ENCODE peak calls at places on chromosomes 7 and 10, in five cellular contexts. W, U, H, Y and L are unnamed samples.
A peak's percentile ranks its signal among the peaks of the same experiment; 100 is the strongest.

GRCh38 chr7:74405191-74405898 is 48.4 kb upstream of the GTF2IRD1 start:
- DNase-seq in U (no peak), Y (no peak), H (no peak), W (no peak), L (no peak)

GRCh38 chr10:98246911-98247820 is 20.8 kb downstream of the LOXL4 start:
- DNase-seq in H (peak; percentile 56), W (no peak), Y (no peak), U (no peak), L (no peak)

GRCh38 chr10:102420443-102420809 is 210 bp upstream of the FBXL15 start:
- DNase-seq in H (no peak), Y (peak; percentile 9), W (no peak), U (peak; percentile 94), L (peak; percentile 95)

GRCh38 chr7:141575164-141575563 is 24.0 kb downstream of the AGK start:
- DNase-seq in W (no peak), U (no peak), Y (no peak), H (peak; percentile 26), L (no peak)

GRCh38 chr7:133003052-133003910 is 78.6 kb downstream of the CHCHD3 start:
- DNase-seq in Y (no peak), W (no peak), U (no peak), H (peak; percentile 12), L (no peak)

GRCh38 chr7:117582219-117582704 is 102.4 kb downstream of the CFTR start:
- DNase-seq in Y (no peak), W (peak; percentile 74), H (peak; percentile 99), U (peak; percentile 56), L (peak; percentile 18)

GRCh38 chr7:34165466-34165865 is 260.1 kb downstream of the BMPER start:
- DNase-seq in H (no peak), W (no peak), Y (no peak), U (no peak), L (no peak)

GRCh38 chr7:100887186-100887954 is 2.1 kb downstream of the UFSP1 start:
- DNase-seq in W (no peak), Y (no peak), H (no peak), U (no peak), L (no peak)

GRCh38 chr7:40836218-40836617 is 701.4 kb downstream of the SUGCT start:
- DNase-seq in H (no peak), U (no peak), W (no peak), Y (no peak), L (no peak)

GRCh38 chr10:78688221-78688944 is 380.4 kb upstream of the ZMIZ1 start:
- DNase-seq in U (no peak), Y (no peak), W (no peak), H (no peak), L (no peak)

GRCh38 chr7:4013793-4014192 is 668.3 kb upstream of the FOXK1 start:
- DNase-seq in H (no peak), U (no peak), Y (no peak), W (no peak), L (no peak)

GRCh38 chr7:152894295-152895170 is 135.0 kb downstream of the ACTR3B start:
- DNase-seq in W (no peak), H (no peak), Y (no peak), U (peak; percentile 72), L (no peak)

GRCh38 chr10:83373659-83374058 is 765.6 kb upstream of the GHITM start:
- DNase-seq in W (no peak), U (peak; percentile 26), Y (no peak), H (no peak), L (peak; percentile 56)

GRCh38 chr10:109956454-109957091 is 33.3 kb upstream of the XPNPEP1 start:
- DNase-seq in H (peak; percentile 63), W (no peak), Y (no peak), U (peak; percentile 39), L (peak; percentile 29)

GRCh38 chr10:19119191-19119590 is 70.6 kb downstream of the MALRD1 start:
- DNase-seq in Y (no peak), U (no peak), W (no peak), H (no peak), L (no peak)

GRCh38 chr7:34313289-34313688 is 344.7 kb upstream of the NPSR1 start:
- DNase-seq in W (no peak), H (no peak), U (no peak), Y (no peak), L (no peak)

GRCh38 chr10:132462463-132463332 is 65.7 kb downstream of the PWWP2B start:
- DNase-seq in U (no peak), W (peak; percentile 12), Y (no peak), H (no peak), L (no peak)
- H3K4me1 ChIP-seq in U (peaks cover 30% of the 10 kb centered on the region), W (peaks cover 79% of the 10 kb centered on the region), Y (peaks cover 25% of the 10 kb centered on the region), H (peaks cover 2% of the 10 kb centered on the region), L (peaks cover 65% of the 10 kb centered on the region)

GRCh38 chr10:54010337-54010736 is 790.7 kb downstream of the PCDH15 start:
- DNase-seq in Y (no peak), U (no peak), H (no peak), W (no peak), L (no peak)
- H3K4me1 ChIP-seq in Y (no peaks in the 10 kb centered on the region), U (no peaks in the 10 kb centered on the region), H (no peaks in the 10 kb centered on the region), W (no peaks in the 10 kb centered on the region), L (no peaks in the 10 kb centered on the region)

GRCh38 chr10:80466724-80467326 is 12.7 kb downstream of the TSPAN14 start:
- DNase-seq in Y (no peak), H (no peak), U (no peak), W (no peak), L (no peak)

GRCh38 chr10:80465839-80466590 is 11.9 kb downstream of the TSPAN14 start:
- DNase-seq in U (no peak), W (no peak), H (no peak), Y (no peak), L (no peak)

GRCh38 chr10:80470266-80470665 is 16.2 kb downstream of the TSPAN14 start:
- DNase-seq in Y (no peak), W (no peak), H (no peak), U (no peak), L (no peak)

GRCh38 chr10:80468806-80469421 is 14.8 kb downstream of the TSPAN14 start:
- DNase-seq in Y (no peak), H (no peak), U (no peak), W (no peak), L (no peak)

DNA sequence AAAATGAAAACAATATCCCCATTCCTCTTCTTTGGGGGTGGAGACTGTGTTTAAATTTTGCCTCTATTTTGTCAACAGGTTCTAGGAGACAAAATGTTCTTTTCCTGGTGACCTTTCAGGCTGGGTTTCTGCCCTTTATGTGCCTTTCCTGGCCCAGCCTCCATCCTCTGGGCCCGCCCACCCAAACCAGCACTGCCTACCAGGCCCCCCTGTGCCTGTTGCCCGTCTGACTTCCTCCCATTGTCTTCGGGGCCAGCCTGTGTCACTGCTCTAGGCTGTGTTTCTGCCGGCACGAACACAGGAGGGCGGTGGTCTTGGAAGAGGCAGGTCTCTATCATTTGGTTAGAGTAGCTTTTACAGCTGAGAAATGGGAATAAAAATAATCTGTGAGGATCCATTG is 13.9 kb downstream of the TSPAN14 start:
- DNase-seq in W (peak; percentile 77), Y (peak; percentile 80), U (no peak), H (no peak), L (peak; percentile 67)
- H3K4me1 ChIP-seq in W (peaks cover 100% of the 10 kb centered on the region), Y (peaks cover 48% of the 10 kb centered on the region), U (peaks cover 73% of the 10 kb centered on the region), H (peaks cover 26% of the 10 kb centered on the region), L (peaks cover 77% of the 10 kb centered on the region)

GRCh38 chr10:121580276-121581116 is 17.7 kb downstream of the FGFR2 start:
- DNase-seq in W (no peak), Y (no peak), H (no peak), U (no peak), L (no peak)
- H3K4me1 ChIP-seq in W (no peaks in the 10 kb centered on the region), Y (no peaks in the 10 kb centered on the region), H (no peaks in the 10 kb centered on the region), U (peaks cover 39% of the 10 kb centered on the region), L (peaks cover 15% of the 10 kb centered on the region)